ENCODE peak calls at places on chromosome 4, in six cellular contexts. Q is cardiac muscle cell; E is stimulated activated CD4-positive, alpha-beta T cell treated with anti-CD3 and anti-CD28 coated beads, Interleukin-12 subunit alpha, Interleukin-12 subunit beta, amount 100 ng/mL, for 48 hours; X is IMR-90; A is mesendoderm; J is brain microvascular endothelial cell. Z is an unnamed sample.

GRCh38 chr4:144903953-144904711 is 193.9 kb downstream of the ANAPC10 start:
- DNase-seq in Q (peak), E (no peak), X (no peak), A (no peak), J (peak), Z (peak)

GRCh38 chr4:15655223-15656037 is at the start of gene FBXL5:
- DNase-seq in Q (peak), E (peak), X (peak), A (peak), J (peak), Z (peak)

GRCh38 chr4:76689079-76689817 is 208.7 kb downstream of the SOWAHB start:
- DNase-seq in Q (peak), E (peak), X (peak), A (peak), J (no peak), Z (peak)

GRCh38 chr4:102828497-102828808 is 1.1 kb upstream of the UBE2D3 start:
- DNase-seq in Q (no peak), E (no peak), X (peak), A (no peak), J (no peak), Z (no peak)

GRCh38 chr4:121272526-121272925 is 108.3 kb downstream of the QRFPR start:
- DNase-seq in Q (peak), E (no peak), X (peak), A (peak), J (peak), Z (peak)

GRCh38 chr4:20109395-20109794 is 142.3 kb upstream of the SLIT2 start:
- DNase-seq in Q (peak), E (no peak), X (peak), A (no peak), J (no peak), Z (peak)

GRCh38 chr4:106681381-106681921 is 312.9 kb upstream of the GIMD1 start:
- DNase-seq in Q (no peak), E (no peak), X (no peak), A (no peak), J (no peak), Z (no peak)

GRCh38 chr4:123284166-123284565 is 112.4 kb upstream of the SPRY1 start:
- DNase-seq in Q (peak), E (no peak), X (no peak), A (no peak), J (no peak), Z (no peak)

GRCh38 chr4:4631150-4631549 is 89.3 kb upstream of the STX18 start:
- DNase-seq in Q (no peak), E (no peak), X (no peak), A (no peak), J (no peak), Z (no peak)

GRCh38 chr4:186752310-186752709 is 28.7 kb upstream of the FAT1 start:
- DNase-seq in Q (no peak), E (no peak), X (no peak), A (no peak), J (no peak), Z (no peak)

GRCh38 chr4:184030764-184031163 is 125.7 kb downstream of the STOX2 start:
- DNase-seq in Q (no peak), E (no peak), X (no peak), A (no peak), J (no peak), Z (no peak)

GRCh38 chr4:74331944-74332343 is 23.7 kb downstream of the EPGN start:
- DNase-seq in Q (no peak), E (no peak), X (no peak), A (no peak), J (no peak), Z (no peak)

GRCh38 chr4:22029803-22030202 is 81.2 kb upstream of the KCNIP4 start:
- DNase-seq in Q (no peak), E (no peak), X (no peak), A (no peak), J (no peak), Z (no peak)

GRCh38 chr4:152221816-152222516 is 313.9 kb downstream of the FBXW7 start:
- DNase-seq in Q (no peak), E (no peak), X (no peak), A (no peak), J (no peak), Z (no peak)

GRCh38 chr4:134463771-134464170 is 262.2 kb upstream of the PABPC4L start:
- DNase-seq in Q (no peak), E (no peak), X (no peak), A (no peak), J (no peak), Z (no peak)

GRCh38 chr4:159551268-159551667 is 448.4 kb downstream of the RAPGEF2 start:
- DNase-seq in Q (peak), E (no peak), X (no peak), A (no peak), J (no peak), Z (peak)

GRCh38 chr4:152415980-152416379 is 119.9 kb downstream of the FBXW7 start:
- DNase-seq in Q (peak), E (no peak), X (peak), A (no peak), J (peak), Z (peak)